ENCODE peak calls at places on chromosomes 2 and 18, in eight cellular contexts. U, J, E, I, R, O, F and S are unnamed samples.
A peak's percentile ranks its signal among the peaks of the same experiment; 100 is the strongest.

GRCh38 chr2:33264766-33265165 is 211.7 kb upstream of the RASGRP3 start:
- DNase-seq in R (no peak), O (peak; percentile 25), I (no peak), E (no peak), J (no peak), U (no peak), F (no peak), S (no peak)

GRCh38 chr2:168254158-168254935 is 7.0 kb upstream of the STK39 start:
- DNase-seq in R (no peak), E (peak; percentile 30), J (no peak), I (no peak), O (no peak), U (no peak), F (no peak), S (no peak)

GRCh38 chr2:195447353-195447975 is 209.6 kb upstream of the SLC39A10 start:
- DNase-seq in J (no peak), F (no peak), I (no peak), E (peak; percentile 45), R (no peak), U (no peak), O (no peak), S (no peak)

GRCh38 chr2:239496700-239497099 is 95.9 kb upstream of the HDAC4 start:
- DNase-seq in J (no peak), O (peak; percentile 82), I (no peak), F (no peak), U (no peak), R (no peak), E (peak; percentile 5), S (no peak)

GRCh38 chr18:24785019-24785418 is 324.6 kb downstream of the HRH4 start:
- DNase-seq in U (no peak), O (no peak), R (no peak), F (no peak), J (no peak), E (no peak), I (no peak), S (no peak)

GRCh38 chr2:150688016-150688415 is 200.5 kb upstream of the RND3 start:
- DNase-seq in I (no peak), O (no peak), E (no peak), F (no peak), U (no peak), R (no peak), J (no peak), S (no peak)

GRCh38 chr2:141329949-141330348 is 800.9 kb downstream of the LRP1B start:
- DNase-seq in O (no peak), U (no peak), I (no peak), R (no peak), J (no peak), E (no peak), F (no peak), S (no peak)

GRCh38 chr2:80529466-80530165 is 225.1 kb upstream of the LRRTM1 start:
- DNase-seq in J (no peak), O (no peak), F (no peak), I (no peak), R (no peak), E (no peak), U (no peak), S (no peak)

GRCh38 chr18:37019157-37019571 is 190.2 kb downstream of the KIAA1328 start:
- DNase-seq in R (no peak), U (peak; percentile 70), F (peak; percentile 34), O (no peak), I (peak; percentile 2), E (peak; percentile 91), J (no peak), S (no peak)

GRCh38 chr2:142603761-142604160 is 273.7 kb upstream of the KYNU start:
- DNase-seq in E (no peak), O (no peak), F (no peak), J (no peak), R (no peak), U (peak; percentile 48), I (no peak), S (no peak)

GRCh38 chr18:80159713-80160636 is 50.9 kb downstream of the ADNP2 start:
- DNase-seq in O (peak; percentile 34), U (no peak), F (no peak), E (no peak), J (peak; percentile 43), R (peak; percentile 19), I (peak; percentile 50), S (no peak)

GRCh38 chr18:24397131-24397693 is 412 bp downstream of the OSBPL1A start:
- DNase-seq in O (peak; percentile 67), F (peak; percentile 77), E (peak; percentile 95), I (peak; percentile 87), R (no peak), U (peak; percentile 69), J (no peak), S (peak; percentile 50)

GRCh38 chr2:196899976-196900375 is 26.5 kb downstream of the PGAP1 start:
- DNase-seq in R (no peak), U (no peak), O (no peak), F (no peak), E (no peak), J (no peak), I (no peak), S (no peak)

GRCh38 chr2:235852528-235852920 is 315.7 kb downstream of the GBX2 start:
- DNase-seq in E (no peak), F (no peak), U (no peak), O (no peak), I (no peak), J (no peak), R (no peak), S (no peak)

GRCh38 chr2:37711308-37711731 is 39.9 kb upstream of the CDC42EP3 start:
- DNase-seq in O (no peak), I (peak; percentile 67), U (no peak), F (no peak), J (no peak), E (no peak), R (peak; percentile 8), S (no peak)

GRCh38 chr18:54590945-54591344 is at the start of gene DYNAP:
- DNase-seq in E (no peak), R (no peak), U (no peak), J (no peak), I (no peak), O (no peak), F (no peak), S (no peak)

GRCh38 chr18:22238036-22238435 is 68.6 kb downstream of the GATA6 start:
- DNase-seq in E (no peak), I (no peak), O (no peak), U (no peak), J (no peak), R (peak; percentile 23), F (no peak), S (no peak)

GRCh38 chr2:123040506-123040905 is 984.6 kb upstream of the CNTNAP5 start:
- DNase-seq in R (no peak), J (no peak), E (no peak), O (no peak), F (no peak), U (no peak), I (no peak), S (no peak)

GRCh38 chr18:13011719-13012118 is 20.6 kb downstream of the CEP192 start:
- DNase-seq in U (no peak), O (no peak), I (no peak), F (no peak), E (no peak), R (no peak), J (no peak), S (no peak)

GRCh38 chr2:229980440-229981184 is 58.3 kb downstream of the FBXO36 start:
- DNase-seq in E (peak; percentile 9), J (peak; percentile 56), O (peak; percentile 25), I (peak; percentile 87), F (peak; percentile 2), U (peak; percentile 80), R (no peak), S (peak; percentile 5)

GRCh38 chr2:25567406-25567805 is 106.0 kb downstream of the DTNB start:
- DNase-seq in I (peak; percentile 59), R (no peak), J (no peak), O (no peak), E (peak; percentile 34), F (peak; percentile 31), U (peak; percentile 33), S (no peak)

GRCh38 chr2:197168705-197169104 is 141.9 kb downstream of the ANKRD44 start:
- DNase-seq in R (peak; percentile 49), F (peak; percentile 13), I (peak; percentile 83), J (peak; percentile 40), O (peak; percentile 69), E (peak; percentile 79), U (peak; percentile 66), S (peak; percentile 6)

GRCh38 chr2:101675512-101675911 is 22.0 kb upstream of the MAP4K4 start:
- DNase-seq in I (no peak), F (no peak), U (no peak), E (no peak), O (no peak), R (no peak), J (no peak), S (no peak)

GRCh38 chr2:206693399-206694137 is 24.6 kb downstream of the DYTN start:
- DNase-seq in R (no peak), U (peak; percentile 79), E (peak; percentile 58), O (peak; percentile 20), F (peak; percentile 52), J (no peak), I (peak; percentile 67), S (no peak)

GRCh38 chr2:45131587-45131986 is 122.3 kb upstream of the SIX2 start:
- DNase-seq in F (no peak), R (no peak), O (no peak), J (no peak), I (no peak), U (no peak), E (no peak), S (no peak)

GRCh38 chr2:22901471-22901870 is 483.5 kb upstream of the KLHL29 start:
- DNase-seq in U (no peak), O (no peak), R (no peak), J (no peak), I (no peak), F (no peak), E (no peak), S (no peak)

GRCh38 chr2:183166210-183166609 is 42.0 kb downstream of the NUP35 start:
- DNase-seq in E (no peak), I (no peak), J (no peak), U (no peak), R (no peak), O (no peak), F (no peak), S (no peak)

GRCh38 chr2:199692489-199692888 is 158.5 kb downstream of the FTCDNL1 start:
- DNase-seq in R (no peak), E (peak; percentile 98), O (no peak), U (peak; percentile 5), J (no peak), F (peak; percentile 84), I (no peak), S (no peak)

GRCh38 chr2:60007666-60008065 is 545.8 kb downstream of the BCL11A start:
- DNase-seq in J (no peak), O (no peak), R (no peak), F (no peak), I (no peak), U (no peak), E (no peak), S (no peak)

GRCh38 chr18:13279181-13280065 is 60.9 kb downstream of the LDLRAD4 start:
- DNase-seq in E (no peak), I (no peak), R (no peak), O (no peak), U (no peak), J (no peak), F (no peak), S (no peak)

GRCh38 chr18:5463390-5463789 is 80.4 kb downstream of the EPB41L3 start:
- DNase-seq in U (no peak), O (no peak), R (no peak), I (peak; percentile 14), J (peak; percentile 27), E (peak; percentile 74), F (no peak), S (peak; percentile 74)

GRCh38 chr18:3848316-3848715 is 398.3 kb downstream of the TGIF1 start:
- DNase-seq in J (no peak), O (no peak), U (no peak), R (no peak), I (no peak), E (no peak), F (no peak), S (no peak)

GRCh38 chr2:26395394-26395793 is 6.3 kb upstream of the DRC1 start:
- DNase-seq in O (no peak), U (no peak), J (no peak), I (no peak), F (no peak), R (no peak), E (no peak), S (no peak)

GRCh38 chr2:224101820-224102630 is 62.9 kb upstream of the SERPINE2 start:
- DNase-seq in J (no peak), O (no peak), U (no peak), F (no peak), I (peak; percentile 83), R (no peak), E (peak; percentile 4), S (peak; percentile 16)